ENCODE peak calls at places on chromosome 4, in five cellular contexts. W is B cell, H is NCI-H1092 treated with DMSO at 0.1 percent for 48 hours, P is caudate nucleus, Z is body of pancreas. V is an unnamed sample.

GRCh38 chr4:53169695-53170617 is 195.9 kb downstream of the SCFD2 start:
- DNase-seq in W (no peak), H (no peak), P (no peak), Z (no peak), V (no peak)

GRCh38 chr4:186294160-186294559 is 28.2 kb downstream of the F11 start:
- DNase-seq in W (no peak), H (no peak), P (no peak), Z (no peak), V (no peak)

GRCh38 chr4:101555341-101555880 is 208.1 kb upstream of the PPP3CA start:
- DNase-seq in W (no peak), H (no peak), P (no peak), Z (no peak), V (no peak)

GRCh38 chr4:146333187-146333894 is 119.0 kb downstream of the REELD1 start:
- DNase-seq in W (peak; percentile 6), H (no peak), P (no peak), Z (no peak), V (no peak)

GRCh38 chr4:61301285-61301684 is 101.2 kb downstream of the ADGRL3 start:
- DNase-seq in W (no peak), H (peak; percentile 60), P (no peak), Z (no peak), V (peak; percentile 59)

GRCh38 chr4:14092741-14093140 is 465.2 kb upstream of the BOD1L1 start:
- DNase-seq in W (no peak), H (no peak), P (no peak), Z (no peak), V (no peak)

GRCh38 chr4:94976371-94977011 is 218.7 kb downstream of the BMPR1B start:
- DNase-seq in W (no peak), H (no peak), P (no peak), Z (no peak), V (peak; percentile 63)

GRCh38 chr4:5034206-5034605 is 14.9 kb upstream of the CYTL1 start:
- DNase-seq in W (no peak), H (no peak), P (no peak), Z (no peak), V (no peak)

GRCh38 chr4:11568511-11568910 is 139.8 kb upstream of the HS3ST1 start:
- DNase-seq in W (no peak), H (no peak), P (no peak), Z (no peak), V (no peak)

GRCh38 chr4:47650584-47651130 is 165.6 kb downstream of the ATP10D start:
- DNase-seq in W (no peak), H (no peak), P (no peak), Z (no peak), V (no peak)

GRCh38 chr4:147799986-147800555 is 68.2 kb downstream of the ARHGAP10 start:
- DNase-seq in W (no peak), H (no peak), P (no peak), Z (no peak), V (no peak)

GRCh38 chr4:188428935-188429334 is 289.7 kb downstream of the TRIML1 start:
- DNase-seq in W (no peak), H (peak; percentile 81), P (no peak), Z (peak; percentile 26), V (no peak)

GRCh38 chr4:105569014-105569850 is 16.8 kb downstream of the ARHGEF38 start:
- DNase-seq in W (no peak), H (peak; percentile 47), P (no peak), Z (no peak), V (no peak)

GRCh38 chr4:166458756-166459155 is 585.7 kb downstream of the TLL1 start:
- DNase-seq in W (no peak), H (no peak), P (no peak), Z (no peak), V (no peak)

GRCh38 chr4:7029921-7030320 is 13.3 kb upstream of the TADA2B start:
- DNase-seq in W (no peak), H (no peak), P (no peak), Z (no peak), V (no peak)

GRCh38 chr4:141074098-141074878 is 59.0 kb downstream of the RNF150 start:
- DNase-seq in W (no peak), H (no peak), P (no peak), Z (no peak), V (no peak)

GRCh38 chr4:99655315-99656081 is 2.1 kb downstream of the C4orf54 start:
- DNase-seq in W (no peak), H (peak; percentile 73), P (no peak), Z (peak; percentile 59), V (no peak)

GRCh38 chr4:56611501-56611900 is 69.6 kb downstream of the HOPX start:
- DNase-seq in W (no peak), H (no peak), P (no peak), Z (no peak), V (no peak)

GRCh38 chr4:27662426-27662825 is 801.8 kb downstream of the STIM2 start:
- DNase-seq in W (no peak), H (no peak), P (no peak), Z (no peak), V (no peak)

GRCh38 chr4:123786159-123786915 is 389.7 kb downstream of the SPRY1 start:
- DNase-seq in W (no peak), H (no peak), P (no peak), Z (no peak), V (no peak)

GRCh38 chr4:186765673-186766546 is 42.3 kb upstream of the FAT1 start:
- DNase-seq in W (no peak), H (no peak), P (no peak), Z (no peak), V (no peak)

GRCh38 chr4:84379881-84380618 is 119.0 kb downstream of the NKX6-1 start:
- DNase-seq in W (no peak), H (no peak), P (no peak), Z (no peak), V (no peak)

GRCh38 chr4:176320976-176321361 is 1.2 kb downstream of the SPCS3 start:
- DNase-seq in W (peak; percentile 11), H (no peak), P (no peak), Z (no peak), V (no peak)

GRCh38 chr4:147831452-147832192 is 99.7 kb downstream of the ARHGAP10 start:
- DNase-seq in W (no peak), H (no peak), P (no peak), Z (peak; percentile 38), V (no peak)

GRCh38 chr4:157014621-157015591 is 43.3 kb upstream of the PDGFC start:
- DNase-seq in W (no peak), H (no peak), P (no peak), Z (no peak), V (no peak)

GRCh38 chr4:39394706-39395105 is 12.0 kb upstream of the KLB start:
- DNase-seq in W (no peak), H (no peak), P (no peak), Z (no peak), V (no peak)

GRCh38 chr4:54400802-54401201 is 171.7 kb downstream of the PDGFRA start:
- DNase-seq in W (no peak), H (no peak), P (no peak), Z (no peak), V (no peak)

GRCh38 chr4:40719008-40719623 is 30.6 kb upstream of the NSUN7 start:
- DNase-seq in W (peak; percentile 20), H (peak; percentile 83), P (no peak), Z (peak; percentile 50), V (peak; percentile 37)

GRCh38 chr4:73862357-73862756 is 6.8 kb upstream of the CXCL1 start:
- DNase-seq in W (no peak), H (no peak), P (no peak), Z (no peak), V (no peak)

GRCh38 chr4:55359397-55359916 is 13.4 kb downstream of the SRD5A3 start:
- DNase-seq in W (no peak), H (no peak), P (no peak), Z (no peak), V (no peak)